ENCODE peak calls at places on chromosomes 12 and 14, in five cellular contexts. Z, W, R, E and P are unnamed samples. For H3K4me1, the result is how much of the 10 kb centered on the place peaks cover.

GRCh38 chr12:86634706-86635410 is 378.7 kb upstream of the MGAT4C start:
- DNase-seq in Z (no peak), W (no peak), R (no peak), E (no peak), P (no peak)

GRCh38 chr14:101960225-101960624 is 4.1 kb upstream of the DYNC1H1 start:
- DNase-seq in Z (peak), W (no peak), R (no peak), E (no peak), P (no peak)

GRCh38 chr12:62686938-62687337 is 220.3 kb downstream of the MON2 start:
- DNase-seq in Z (no peak), W (no peak), R (no peak), E (no peak), P (no peak)

GRCh38 chr12:124369055-124369900 is 74.4 kb downstream of the RFLNA start:
- DNase-seq in Z (no peak), W (peak), R (peak), E (peak), P (peak)

GRCh38 chr14:96627386-96627785 is 125.2 kb downstream of the PAPOLA start:
- DNase-seq in Z (no peak), W (no peak), R (no peak), E (no peak), P (no peak)

GRCh38 chr14:74038015-74038859 is 19.1 kb downstream of the BBOF1 start:
- DNase-seq in Z (peak), W (no peak), R (no peak), E (no peak), P (no peak)

GRCh38 chr12:76920182-76921014 is 41.6 kb upstream of the CSRP2 start:
- DNase-seq in Z (no peak), W (no peak), R (no peak), E (no peak), P (no peak)

GRCh38 chr14:41606249-41607118 is at the start of gene LRFN5:
- DNase-seq in Z (peak), W (peak), R (no peak), E (peak), P (no peak)

GRCh38 chr12:42104784-42105183 is 39.9 kb downstream of the GXYLT1 start:
- DNase-seq in Z (no peak), W (no peak), R (no peak), E (no peak), P (no peak)

GRCh38 chr14:56422703-56423213 is 156.8 kb upstream of the TMEM260 start:
- DNase-seq in Z (peak), W (peak), R (peak), E (no peak), P (peak)

GRCh38 chr12:125149160-125150108 is 84.2 kb downstream of the AACS start:
- DNase-seq in Z (no peak), W (no peak), R (no peak), E (no peak), P (peak)

GRCh38 chr14:20472566-20473206 is 3.5 kb downstream of the PNP start:
- DNase-seq in Z (no peak), W (no peak), R (no peak), E (peak), P (no peak)

GRCh38 chr14:24809147-24809546 is 175.2 kb upstream of the GZMB start:
- DNase-seq in Z (no peak), W (no peak), R (no peak), E (no peak), P (no peak)

GRCh38 chr12:55831407-55831880 is 2.1 kb upstream of the DNAJC14 start:
- DNase-seq in Z (no peak), W (no peak), R (no peak), E (no peak), P (no peak)

GRCh38 chr12:55828357-55828756 is 1.0 kb downstream of the DNAJC14 start:
- DNase-seq in Z (no peak), W (no peak), R (no peak), E (no peak), P (no peak)

GRCh38 chr12:55830601-55831406 is 1.4 kb upstream of the DNAJC14 start:
- DNase-seq in Z (peak), W (peak), R (peak), E (peak), P (peak)

GRCh38 chr12:55827806-55828205 is 1.6 kb downstream of the DNAJC14 start:
- DNase-seq in Z (no peak), W (no peak), R (no peak), E (no peak), P (no peak)

DNA sequence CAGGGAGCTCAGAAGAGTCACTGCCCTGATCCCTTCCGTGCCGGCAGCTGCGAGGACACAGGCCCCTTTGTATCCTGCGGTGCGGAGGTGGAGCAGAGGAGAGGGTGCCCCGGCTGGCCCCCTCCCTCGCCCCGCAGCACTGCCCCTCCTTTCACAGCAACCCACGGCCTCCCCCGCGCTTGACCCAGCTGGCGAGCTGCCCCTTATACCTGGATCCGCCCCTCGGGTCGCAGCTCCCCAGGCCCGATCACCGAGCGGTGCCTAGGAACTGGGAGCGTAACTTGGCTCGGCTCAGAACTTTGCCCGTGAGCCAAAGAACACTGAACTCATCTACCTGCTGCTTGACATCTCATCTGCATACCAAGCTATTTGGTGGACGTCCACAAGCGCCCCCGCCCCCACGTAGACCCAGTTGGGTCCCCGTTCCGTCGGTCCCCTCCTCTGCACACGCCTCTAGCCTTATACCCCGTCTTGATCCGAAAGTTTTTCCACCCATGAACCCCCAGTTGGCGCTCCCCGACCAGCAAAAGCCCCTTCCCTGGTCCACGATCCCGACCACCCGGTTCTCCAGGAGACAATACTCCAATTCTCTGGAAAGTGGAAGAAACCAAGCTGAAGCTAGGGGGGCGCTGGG is 697 bp upstream of the DNAJC14 start:
- DNase-seq in Z (peak), W (peak), R (peak), E (peak), P (peak)
- H3K4me1 ChIP-seq in Z (under half), W (half or more), R (under half), E (under half), P (under half)

DNA sequence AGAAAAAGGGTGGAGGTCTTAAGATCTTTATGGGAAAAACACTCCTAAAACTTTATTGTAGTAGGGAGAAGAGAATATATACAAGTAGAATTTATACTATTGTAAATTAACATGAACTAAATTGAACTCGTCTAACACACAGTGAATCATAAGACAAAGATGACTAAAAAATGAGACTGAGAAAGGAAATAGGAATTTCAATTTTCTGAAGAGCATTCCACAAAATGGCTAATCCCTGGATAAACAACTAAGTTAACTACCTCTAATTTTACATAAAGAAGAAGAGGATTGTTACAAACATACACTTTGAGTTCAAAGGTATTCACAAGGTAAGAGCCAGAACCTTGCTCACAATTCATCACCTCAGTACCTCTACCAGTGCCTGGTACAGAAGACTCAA is 2.0 kb downstream of the MAP4K5 start:
- DNase-seq in Z (no peak), W (no peak), R (no peak), E (no peak), P (no peak)
- H3K27ac ChIP-seq in Z (no peak), W (no peak), R (no peak), E (no peak), P (no peak)

GRCh38 chr12:120236124-120236398 is 29.5 kb downstream of the PXN start:
- DNase-seq in Z (no peak), W (no peak), R (no peak), E (no peak), P (no peak)

GRCh38 chr12:120240495-120240833 is 25.1 kb downstream of the PXN start:
- DNase-seq in Z (no peak), W (no peak), R (no peak), E (no peak), P (no peak)

GRCh38 chr12:120239776-120240494 is 25.6 kb downstream of the PXN start:
- DNase-seq in Z (no peak), W (no peak), R (no peak), E (no peak), P (no peak)

GRCh38 chr12:120238839-120239445 is 26.6 kb downstream of the PXN start:
- DNase-seq in Z (no peak), W (no peak), R (no peak), E (no peak), P (no peak)

GRCh38 chr12:120238224-120238616 is 27.3 kb downstream of the PXN start:
- DNase-seq in Z (no peak), W (no peak), R (no peak), E (no peak), P (no peak)
- H3K4me1 ChIP-seq in Z (under half), W (half or more), R (under half), E (under half), P (under half)

GRCh38 chr12:130924946-130925345 is 28.8 kb upstream of the ADGRD1 start:
- DNase-seq in Z (no peak), W (no peak), R (no peak), E (no peak), P (no peak)
- H3K27ac ChIP-seq in Z (no peak), W (no peak), R (peak), E (no peak), P (no peak)

GRCh38 chr12:120680165-120680738 is 6.7 kb upstream of the MLEC start:
- DNase-seq in Z (no peak), W (no peak), R (no peak), E (no peak), P (no peak)

GRCh38 chr12:120677765-120678473 is 9.0 kb upstream of the MLEC start:
- DNase-seq in Z (no peak), W (peak), R (peak), E (no peak), P (no peak)

GRCh38 chr12:120674172-120674571 is 12.8 kb upstream of the MLEC start:
- DNase-seq in Z (no peak), W (no peak), R (no peak), E (no peak), P (no peak)

GRCh38 chr12:120684523-120684932 is 2.4 kb upstream of the MLEC start:
- DNase-seq in Z (no peak), W (no peak), R (no peak), E (no peak), P (no peak)

DNA sequence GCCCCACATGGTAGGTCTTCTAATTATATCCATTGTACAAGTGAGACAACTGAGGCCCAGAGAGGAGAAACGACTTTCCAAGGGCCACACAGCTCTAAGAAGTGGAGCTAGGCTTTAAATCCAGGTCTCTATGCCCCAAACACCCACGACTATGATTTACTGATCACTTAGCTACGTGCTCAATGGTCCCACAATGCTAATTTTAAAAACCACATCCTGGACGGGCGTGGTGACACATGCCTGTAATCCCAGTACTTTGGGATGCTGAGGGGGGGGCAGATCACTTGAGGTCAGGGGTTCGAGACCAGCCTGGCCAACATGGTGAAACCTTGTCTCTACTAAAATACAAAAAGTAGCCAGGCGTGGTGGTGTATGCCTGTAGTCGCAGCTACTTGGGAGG is 8.4 kb upstream of the MLEC start:
- DNase-seq in Z (no peak), W (no peak), R (no peak), E (no peak), P (no peak)
- H3K4me1 ChIP-seq in Z (under half), W (under half), R (under half), E (under half), P (under half)

DNA sequence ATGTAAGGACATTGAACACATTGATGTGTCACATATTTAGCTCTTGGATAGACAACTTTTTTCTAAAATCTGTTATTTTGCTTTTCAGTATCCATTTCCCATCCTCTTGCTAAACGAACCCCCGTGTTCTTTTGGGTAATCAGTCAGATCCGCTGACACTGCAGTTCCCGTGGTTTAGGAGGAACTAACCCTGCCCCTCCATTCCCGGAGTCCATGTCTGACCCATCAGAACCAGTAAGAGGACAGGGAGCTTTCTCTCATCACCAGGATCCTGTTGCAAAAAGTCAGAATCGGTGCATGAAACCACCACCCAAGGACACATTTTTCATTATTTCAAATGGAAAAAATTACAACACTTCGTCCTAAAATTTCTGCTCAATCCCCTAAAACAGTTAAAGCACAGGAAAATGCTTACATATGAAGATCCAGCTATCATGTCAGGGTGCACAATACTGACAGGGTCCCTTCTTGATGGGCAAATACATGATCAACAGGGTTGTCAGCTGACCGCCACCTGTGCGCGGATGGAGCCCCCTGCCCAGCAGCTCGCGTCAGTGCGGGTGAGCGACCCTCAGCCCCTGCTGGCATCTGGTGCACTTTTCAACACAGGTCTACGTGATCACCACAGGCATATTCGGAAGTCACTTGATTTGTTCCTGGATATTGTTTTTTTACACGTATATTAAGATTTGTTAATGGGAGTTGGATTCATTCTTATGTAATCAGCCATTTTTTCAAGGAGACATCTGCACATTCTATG is 276.8 kb downstream of the ADGRD1 start:
- DNase-seq in Z (no peak), W (no peak), R (no peak), E (no peak), P (peak)
- H3K27ac ChIP-seq in Z (peak), W (peak), R (no peak), E (no peak), P (no peak)